ENCODE peak calls at places on chromosomes 7 and 10, in seven cellular contexts. One of them, this sample, is unnamed.

GRCh38 chr7:104963991-104964385 is 50.0 kb upstream of the KMT2E start:
- DNase-seq in GM12892: no peak
- DNase-seq in esophagus squamous epithelium: no peak
- DNase-seq in lower leg skin: no peak
- DNase-seq in adrenal gland: peak
- DNase-seq in sigmoid colon: no peak
- DNase-seq in GM12878: no peak
- DNase-seq in this sample: no peak

GRCh38 chr7:145909956-145910611 is 206.5 kb upstream of the CNTNAP2 start:
- DNase-seq in sigmoid colon: no peak
- DNase-seq in GM12878: no peak
- DNase-seq in esophagus squamous epithelium: no peak
- DNase-seq in adrenal gland: no peak
- DNase-seq in lower leg skin: no peak
- DNase-seq in GM12892: no peak
- DNase-seq in this sample: no peak

GRCh38 chr10:19738440-19738839 is 77.8 kb upstream of the PLXDC2 start:
- DNase-seq in adrenal gland: no peak
- DNase-seq in esophagus squamous epithelium: no peak
- DNase-seq in sigmoid colon: no peak
- DNase-seq in GM12878: no peak
- DNase-seq in lower leg skin: no peak
- DNase-seq in GM12892: no peak
- DNase-seq in this sample: no peak

GRCh38 chr10:124647421-124648130 is 96.6 kb downstream of the FAM53B start:
- DNase-seq in sigmoid colon: peak
- DNase-seq in lower leg skin: peak
- DNase-seq in GM12892: peak
- DNase-seq in esophagus squamous epithelium: peak
- DNase-seq in GM12878: peak
- DNase-seq in adrenal gland: peak
- DNase-seq in this sample: peak

GRCh38 chr10:80579370-80579769 is 41.7 kb downstream of the SH2D4B start:
- DNase-seq in sigmoid colon: no peak
- DNase-seq in GM12878: no peak
- DNase-seq in adrenal gland: no peak
- DNase-seq in esophagus squamous epithelium: no peak
- DNase-seq in lower leg skin: no peak
- DNase-seq in GM12892: no peak
- DNase-seq in this sample: no peak

GRCh38 chr7:109879429-109879828 is 1211.5 kb upstream of the LRRN3 start:
- DNase-seq in GM12878: no peak
- DNase-seq in lower leg skin: no peak
- DNase-seq in adrenal gland: no peak
- DNase-seq in esophagus squamous epithelium: no peak
- DNase-seq in sigmoid colon: no peak
- DNase-seq in GM12892: no peak
- DNase-seq in this sample: no peak

GRCh38 chr10:62264702-62265436 is 3.8 kb downstream of the RTKN2 start:
- DNase-seq in esophagus squamous epithelium: no peak
- DNase-seq in adrenal gland: no peak
- DNase-seq in GM12892: no peak
- DNase-seq in GM12878: no peak
- DNase-seq in sigmoid colon: no peak
- DNase-seq in lower leg skin: no peak
- DNase-seq in this sample: peak

GRCh38 chr7:110539216-110539615 is 551.7 kb upstream of the LRRN3 start:
- DNase-seq in adrenal gland: no peak
- DNase-seq in esophagus squamous epithelium: no peak
- DNase-seq in lower leg skin: no peak
- DNase-seq in GM12892: no peak
- DNase-seq in GM12878: no peak
- DNase-seq in sigmoid colon: no peak
- DNase-seq in this sample: no peak

GRCh38 chr7:909358-910329 is 33.3 kb downstream of the GET4 start:
- DNase-seq in sigmoid colon: peak
- DNase-seq in GM12878: no peak
- DNase-seq in lower leg skin: peak
- DNase-seq in adrenal gland: peak
- DNase-seq in GM12892: no peak
- DNase-seq in esophagus squamous epithelium: no peak
- DNase-seq in this sample: peak

GRCh38 chr10:114526112-114526496 is 121.8 kb upstream of the AFAP1L2 start:
- DNase-seq in esophagus squamous epithelium: no peak
- DNase-seq in sigmoid colon: no peak
- DNase-seq in GM12878: peak
- DNase-seq in lower leg skin: no peak
- DNase-seq in GM12892: no peak
- DNase-seq in adrenal gland: no peak
- DNase-seq in this sample: no peak

GRCh38 chr10:122974034-122974433 is 6.2 kb upstream of the PSTK start:
- DNase-seq in esophagus squamous epithelium: no peak
- DNase-seq in adrenal gland: no peak
- DNase-seq in GM12878: no peak
- DNase-seq in sigmoid colon: no peak
- DNase-seq in lower leg skin: no peak
- DNase-seq in GM12892: no peak
- DNase-seq in this sample: no peak

GRCh38 chr7:22563621-22564241 is 63.7 kb upstream of the STEAP1B start:
- DNase-seq in esophagus squamous epithelium: no peak
- DNase-seq in sigmoid colon: no peak
- DNase-seq in GM12878: no peak
- DNase-seq in GM12892: no peak
- DNase-seq in lower leg skin: no peak
- DNase-seq in adrenal gland: no peak
- DNase-seq in this sample: no peak

GRCh38 chr10:8055420-8056349 is 1.2 kb downstream of the GATA3 start:
- DNase-seq in lower leg skin: no peak
- DNase-seq in esophagus squamous epithelium: no peak
- DNase-seq in GM12878: no peak
- DNase-seq in sigmoid colon: no peak
- DNase-seq in adrenal gland: no peak
- DNase-seq in GM12892: no peak
- DNase-seq in this sample: no peak

GRCh38 chr10:73357821-73358220 is 843 bp downstream of the CFAP70 start:
- DNase-seq in GM12878: no peak
- DNase-seq in adrenal gland: no peak
- DNase-seq in lower leg skin: no peak
- DNase-seq in esophagus squamous epithelium: no peak
- DNase-seq in GM12892: no peak
- DNase-seq in sigmoid colon: no peak
- DNase-seq in this sample: no peak

GRCh38 chr10:73359492-73359891 is 828 bp upstream of the CFAP70 start:
- DNase-seq in sigmoid colon: no peak
- DNase-seq in GM12892: no peak
- DNase-seq in esophagus squamous epithelium: no peak
- DNase-seq in adrenal gland: no peak
- DNase-seq in lower leg skin: no peak
- DNase-seq in GM12878: no peak
- DNase-seq in this sample: no peak

DNA sequence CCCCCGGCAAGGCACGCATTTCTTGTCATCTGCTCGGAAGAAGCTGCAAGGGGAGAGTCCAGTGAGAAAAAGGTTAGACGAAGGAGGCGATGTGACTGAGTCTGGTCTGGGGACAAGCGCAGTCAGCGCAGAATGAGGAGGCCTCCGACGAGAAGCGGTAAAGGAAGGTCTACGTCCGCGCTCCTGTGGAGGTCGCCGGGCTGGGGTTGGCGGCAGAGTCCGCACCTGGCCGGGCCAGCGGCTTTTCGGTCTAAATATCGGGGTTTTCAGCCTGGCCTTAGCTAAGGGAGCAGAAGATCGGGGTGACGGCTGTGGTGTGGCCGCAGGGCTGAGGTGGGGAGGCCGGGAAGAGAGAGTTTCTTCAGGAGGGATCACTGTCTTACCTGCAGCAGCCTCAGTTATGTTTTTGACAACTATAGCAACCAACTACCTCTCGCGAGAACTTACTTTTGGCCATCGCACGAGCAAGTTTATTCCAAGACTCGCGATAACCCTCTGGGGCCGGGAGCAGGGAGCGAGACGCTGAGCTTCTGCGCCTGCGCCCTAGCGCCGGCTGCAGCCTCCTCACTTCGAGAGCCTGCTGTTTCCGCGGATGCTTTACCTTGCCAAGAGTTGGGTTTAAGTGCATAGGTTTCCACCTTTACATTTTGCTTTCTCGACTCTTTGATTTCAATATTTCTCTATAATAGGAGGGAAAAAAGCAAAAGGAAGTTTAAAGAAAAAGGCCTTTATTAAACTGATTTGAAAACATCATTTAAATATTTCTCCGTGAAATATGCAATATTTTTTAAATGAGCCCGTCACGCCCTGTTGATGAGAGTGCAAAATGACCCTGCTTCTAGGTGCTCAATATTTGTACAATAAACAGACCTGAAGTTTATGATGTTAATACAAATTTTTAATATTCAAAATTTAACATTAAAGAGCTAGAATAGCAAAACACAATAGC is at the start of gene CFAP70:
- DNase-seq in GM12878: peak
- DNase-seq in lower leg skin: peak
- DNase-seq in esophagus squamous epithelium: peak
- DNase-seq in sigmoid colon: peak
- DNase-seq in GM12892: peak
- DNase-seq in adrenal gland: peak
- DNase-seq in this sample: peak
- TF ChIP-seq POLR2A in GM12878: peak
- TF ChIP-seq POLR2A in lower leg skin: no peak
- TF ChIP-seq POLR2A in esophagus squamous epithelium: no peak
- TF ChIP-seq POLR2A in sigmoid colon: no peak
- TF ChIP-seq POLR2A in GM12892: peak
- TF ChIP-seq POLR2A in adrenal gland: no peak
- TF ChIP-seq POLR2A in this sample: peak

DNA sequence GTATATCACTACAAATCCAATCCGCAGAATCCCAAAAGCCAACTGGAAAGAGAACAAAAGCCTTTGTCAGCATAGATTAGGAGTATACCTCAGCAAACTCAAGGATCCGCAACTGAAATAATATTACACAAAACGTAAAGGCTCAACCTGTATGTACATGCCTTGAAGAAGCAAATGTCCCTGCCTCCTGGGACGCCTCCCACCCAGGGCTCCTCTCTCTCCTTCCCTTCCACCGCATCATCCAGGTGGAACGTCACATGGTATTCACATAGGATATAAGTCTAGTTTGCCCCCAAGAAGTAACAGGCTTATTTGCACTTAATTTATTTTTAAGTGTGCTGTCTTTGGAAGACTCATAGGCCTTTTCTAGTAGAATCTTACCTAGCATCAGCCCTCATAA is 13.4 kb downstream of the SLC26A3 start:
- DNase-seq in adrenal gland: no peak
- DNase-seq in esophagus squamous epithelium: no peak
- DNase-seq in sigmoid colon: no peak
- DNase-seq in GM12892: no peak
- DNase-seq in lower leg skin: no peak
- DNase-seq in GM12878: no peak
- DNase-seq in this sample: no peak
- TF ChIP-seq POLR2A in adrenal gland: no peak
- TF ChIP-seq POLR2A in esophagus squamous epithelium: no peak
- TF ChIP-seq POLR2A in sigmoid colon: no peak
- TF ChIP-seq POLR2A in GM12892: no peak
- TF ChIP-seq POLR2A in lower leg skin: no peak
- TF ChIP-seq POLR2A in GM12878: no peak
- TF ChIP-seq POLR2A in this sample: no peak

DNA sequence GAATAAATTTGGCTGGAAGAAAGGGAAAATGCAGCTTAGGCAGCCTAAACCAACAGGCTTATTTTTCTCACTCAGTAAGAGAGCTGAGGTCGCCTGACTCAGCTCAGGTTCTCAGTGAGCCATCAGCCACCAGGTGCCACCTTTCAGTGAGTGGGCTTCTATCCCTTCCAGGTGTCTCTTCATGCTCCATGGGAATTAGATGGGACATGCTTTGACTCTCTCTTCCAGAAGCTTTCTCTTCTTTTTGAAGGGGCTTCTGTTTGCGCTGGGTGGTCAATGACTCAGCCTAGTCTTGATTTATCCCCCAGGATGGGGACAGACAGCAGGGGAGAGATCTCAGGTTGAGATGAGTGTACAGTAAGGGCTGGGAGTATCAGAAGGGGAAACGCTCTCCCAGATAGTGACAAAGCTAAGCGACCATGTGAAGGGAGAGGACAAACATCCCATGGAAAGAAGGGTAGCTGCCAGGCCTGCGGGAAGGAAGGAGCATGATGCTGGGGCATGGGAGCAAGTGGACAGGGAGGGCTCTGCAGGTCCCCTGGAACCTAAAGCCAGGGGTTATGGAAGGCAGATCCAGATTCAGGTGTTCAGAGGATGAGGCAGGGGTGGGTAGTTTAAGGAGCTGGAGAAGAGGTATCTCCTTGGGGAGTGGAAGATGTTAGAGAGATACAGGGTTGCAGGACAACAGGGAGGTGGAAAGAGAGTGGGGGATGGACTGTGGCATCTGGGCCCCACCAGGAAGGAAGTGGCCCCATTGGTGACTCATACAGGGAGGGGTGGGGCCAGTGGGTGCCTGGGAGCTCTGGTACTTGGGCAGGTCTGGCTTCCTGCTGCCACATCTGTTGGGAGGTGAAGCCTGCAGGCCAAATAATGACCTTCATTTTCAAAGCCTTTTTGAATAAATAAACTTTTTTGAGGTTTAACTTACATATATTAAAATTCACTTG is 32.5 kb downstream of the OGDH start:
- DNase-seq in sigmoid colon: peak
- DNase-seq in adrenal gland: peak
- DNase-seq in esophagus squamous epithelium: no peak
- DNase-seq in GM12892: peak
- DNase-seq in GM12878: peak
- DNase-seq in lower leg skin: peak
- DNase-seq in this sample: peak
- TF ChIP-seq POLR2A in sigmoid colon: no peak
- TF ChIP-seq POLR2A in adrenal gland: no peak
- TF ChIP-seq POLR2A in esophagus squamous epithelium: no peak
- TF ChIP-seq POLR2A in GM12892: peak
- TF ChIP-seq POLR2A in GM12878: peak
- TF ChIP-seq POLR2A in lower leg skin: no peak
- TF ChIP-seq POLR2A in this sample: peak

GRCh38 chr7:45027774-45028114 is 27.7 kb downstream of the CCM2 start:
- DNase-seq in GM12878: no peak
- DNase-seq in lower leg skin: no peak
- DNase-seq in esophagus squamous epithelium: no peak
- DNase-seq in sigmoid colon: no peak
- DNase-seq in GM12892: no peak
- DNase-seq in adrenal gland: peak
- DNase-seq in this sample: no peak

GRCh38 chr7:45026013-45026412 is 26.0 kb downstream of the CCM2 start:
- DNase-seq in esophagus squamous epithelium: no peak
- DNase-seq in lower leg skin: no peak
- DNase-seq in adrenal gland: no peak
- DNase-seq in GM12892: no peak
- DNase-seq in GM12878: no peak
- DNase-seq in sigmoid colon: no peak
- DNase-seq in this sample: no peak

GRCh38 chr7:45028920-45029344 is 28.9 kb downstream of the CCM2 start:
- DNase-seq in GM12892: no peak
- DNase-seq in sigmoid colon: no peak
- DNase-seq in esophagus squamous epithelium: no peak
- DNase-seq in GM12878: no peak
- DNase-seq in adrenal gland: peak
- DNase-seq in lower leg skin: no peak
- DNase-seq in this sample: no peak

GRCh38 chr7:45028138-45028919 is 28.3 kb downstream of the CCM2 start:
- DNase-seq in adrenal gland: peak
- DNase-seq in GM12878: no peak
- DNase-seq in GM12892: no peak
- DNase-seq in esophagus squamous epithelium: no peak
- DNase-seq in lower leg skin: no peak
- DNase-seq in sigmoid colon: no peak
- DNase-seq in this sample: no peak

GRCh38 chr7:45026984-45027773 is 27.2 kb downstream of the CCM2 start:
- DNase-seq in GM12878: peak
- DNase-seq in lower leg skin: no peak
- DNase-seq in esophagus squamous epithelium: no peak
- DNase-seq in adrenal gland: peak
- DNase-seq in GM12892: no peak
- DNase-seq in sigmoid colon: no peak
- DNase-seq in this sample: no peak
- TF ChIP-seq POLR2A in GM12878: no peak
- TF ChIP-seq POLR2A in lower leg skin: no peak
- TF ChIP-seq POLR2A in esophagus squamous epithelium: no peak
- TF ChIP-seq POLR2A in adrenal gland: no peak
- TF ChIP-seq POLR2A in GM12892: no peak
- TF ChIP-seq POLR2A in sigmoid colon: no peak
- TF ChIP-seq POLR2A in this sample: no peak